ENCODE peak calls at places on chromosomes 16 and 17, in five cellular contexts. W is PC-3, N is coronary artery, T is endothelial cell of umbilical vein, D is lung. F is an unnamed sample.

GRCh38 chr16:83470406-83470805 is 337.4 kb upstream of the HSBP1 start:
- DNase-seq in W (no peak), N (no peak), T (no peak), D (no peak), F (peak; percentile 62)

GRCh38 chr16:30357085-30357714 is 2.1 kb upstream of the CD2BP2 start:
- DNase-seq in W (no peak), N (no peak), T (no peak), D (no peak), F (no peak)

GRCh38 chr16:67207857-67208524 is 9.1 kb downstream of the ELMO3 start:
- DNase-seq in W (peak; percentile 86), N (no peak), T (no peak), D (no peak), F (peak; percentile 22)

GRCh38 chr16:90008708-90009145 is 10.5 kb downstream of the DBNDD1 start:
- DNase-seq in W (no peak), N (no peak), T (no peak), D (no peak), F (no peak)

GRCh38 chr16:24771132-24771778 is 41.8 kb downstream of the TNRC6A start:
- DNase-seq in W (peak; percentile 20), N (no peak), T (no peak), D (no peak), F (peak; percentile 59)

GRCh38 chr17:60390881-60391418 is 983 bp downstream of the USP32 start:
- DNase-seq in W (peak; percentile 47), N (no peak), T (peak; percentile 81), D (no peak), F (peak; percentile 24)

GRCh38 chr16:72666267-72666666 is 381.7 kb downstream of the ZFHX3 start:
- DNase-seq in W (no peak), N (no peak), T (no peak), D (no peak), F (no peak)

GRCh38 chr17:55527520-55528118 is 16.4 kb upstream of the SMIM36 start:
- DNase-seq in W (peak; percentile 70), N (no peak), T (peak; percentile 71), D (no peak), F (peak; percentile 47)

GRCh38 chr16:12168054-12169018 is 191.8 kb downstream of the SNX29 start:
- DNase-seq in W (no peak), N (no peak), T (no peak), D (no peak), F (no peak)

GRCh38 chr16:930511-930910 is 40.3 kb downstream of the LMF1 start:
- DNase-seq in W (no peak), N (no peak), T (no peak), D (no peak), F (no peak)

GRCh38 chr16:929674-930073 is 41.1 kb downstream of the LMF1 start:
- DNase-seq in W (no peak), N (no peak), T (no peak), D (no peak), F (no peak)

GRCh38 chr16:930076-930475 is 40.7 kb downstream of the LMF1 start:
- DNase-seq in W (no peak), N (no peak), T (no peak), D (no peak), F (no peak)

GRCh38 chr16:931651-932500 is 38.9 kb downstream of the LMF1 start:
- DNase-seq in W (no peak), N (no peak), T (no peak), D (no peak), F (no peak)

GRCh38 chr16:931171-931570 is 39.6 kb downstream of the LMF1 start:
- DNase-seq in W (no peak), N (no peak), T (no peak), D (no peak), F (no peak)
- H3K27ac ChIP-seq in W (no peak overlapping the region), N (no peak overlapping the region), T (no peak overlapping the region), D (no peak overlapping the region), F (no peak overlapping the region)

GRCh38 chr17:40560592-40561293 is 4.5 kb downstream of the CCR7 start:
- DNase-seq in W (no peak), N (peak; percentile 73), T (no peak), D (no peak), F (peak; percentile 89)
- H3K4me3 ChIP-seq in W (no peak overlapping the region), N (peak overlapping the region; percentile 59), T (no peak overlapping the region), D (no peak overlapping the region), F (peak overlapping the region; percentile 22)

GRCh38 chr17:6274310-6274709 is 160.6 kb downstream of the AIPL1 start:
- DNase-seq in W (no peak), N (no peak), T (no peak), D (no peak), F (no peak)

GRCh38 chr17:6279659-6280058 is 155.3 kb downstream of the AIPL1 start:
- DNase-seq in W (peak; percentile 87), N (no peak), T (peak; percentile 28), D (no peak), F (no peak)

GRCh38 chr17:6276711-6277110 is 158.2 kb downstream of the AIPL1 start:
- DNase-seq in W (no peak), N (no peak), T (no peak), D (no peak), F (no peak)
- TF ChIP-seq CTCF in W (peak; percentile 32), N (no peak), T (no peak), D (no peak), F (no peak)

GRCh38 chr16:50468749-50469078 is 79.5 kb upstream of the NKD1 start:
- DNase-seq in W (no peak), N (no peak), T (no peak), D (no peak), F (no peak)
- H3K27ac ChIP-seq in W (no peak overlapping the region), N (no peak overlapping the region), T (no peak overlapping the region), D (no peak overlapping the region), F (no peak overlapping the region)

GRCh38 chr17:30239089-30239462 is 3.6 kb upstream of the SLC6A4 start:
- DNase-seq in W (no peak), N (peak; percentile 60), T (no peak), D (no peak), F (no peak)
- H3K4me3 ChIP-seq in W (no peak overlapping the region), N (no peak overlapping the region), T (no peak overlapping the region), D (no peak overlapping the region), F (no peak overlapping the region)

DNA sequence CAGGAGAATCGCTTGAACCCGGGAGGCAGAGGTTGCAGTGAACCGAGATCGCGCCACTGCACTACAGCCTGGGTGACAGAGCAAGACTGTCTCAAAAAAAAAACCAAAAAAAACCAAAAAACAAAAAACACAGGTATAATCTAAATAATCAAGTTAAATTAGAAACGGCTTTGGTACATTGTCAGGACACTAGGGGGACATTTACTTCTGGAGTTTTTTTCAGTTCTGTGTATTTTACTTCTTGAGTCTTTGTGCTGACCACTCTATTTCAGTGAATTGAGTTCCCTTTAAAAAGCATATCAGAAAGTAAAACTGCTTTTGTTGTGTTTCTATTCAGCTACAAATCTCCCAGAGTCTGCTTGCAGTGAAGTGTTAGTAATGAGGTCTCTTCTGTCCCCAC is 36.3 kb downstream of the DHRS7B start:
- DNase-seq in W (no peak), N (no peak), T (no peak), D (no peak), F (no peak)
- TF ChIP-seq CTCF in W (no peak), N (no peak), T (no peak), D (no peak), F (no peak)

GRCh38 chr16:19757026-19757425 is 39.0 kb downstream of the IQCK start:
- DNase-seq in W (no peak), N (no peak), T (no peak), D (no peak), F (peak; percentile 19)
- H3K27ac ChIP-seq in W (no peak overlapping the region), N (no peak overlapping the region), T (no peak overlapping the region), D (no peak overlapping the region), F (no peak overlapping the region)